ENCODE peak calls at places on chromosomes 13 and 19, in four cellular contexts. H is IMR-90, D is H1, C is H9. Z is an unnamed sample.
A peak's percentile ranks its signal among the peaks of the same experiment; 100 is the strongest.

GRCh38 chr13:110128546-110128945 is 178.4 kb downstream of the COL4A1 start:
- DNase-seq in H (no peak), C (no peak), D (no peak), Z (no peak)

GRCh38 chr13:111511805-111512504 is 191.5 kb downstream of the TEX29 start:
- DNase-seq in C (peak; percentile 26), D (no peak), H (no peak), Z (no peak)

GRCh38 chr13:53782400-53783030 is 753.9 kb downstream of the OLFM4 start:
- DNase-seq in C (peak; percentile 33), D (no peak), H (peak; percentile 17), Z (peak; percentile 75)

GRCh38 chr19:28542394-28543243 is 670.3 kb downstream of the UQCRFS1 start:
- DNase-seq in H (no peak), C (no peak), D (no peak), Z (no peak)

GRCh38 chr19:32676186-32676894 is 692 bp downstream of the RGS9BP start:
- DNase-seq in C (peak; percentile 50), H (no peak), D (no peak), Z (peak; percentile 48)

GRCh38 chr13:49584771-49585182 is 581 bp downstream of the RCBTB1 start:
- DNase-seq in H (peak; percentile 6), C (no peak), D (no peak), Z (peak; percentile 47)

GRCh38 chr19:9936151-9937000 is at the start of gene OLFM2:
- DNase-seq in H (no peak), C (peak; percentile 89), D (no peak), Z (peak; percentile 53)

GRCh38 chr13:104314926-104315535 is 1248.8 kb upstream of the SLC10A2 start:
- DNase-seq in D (no peak), H (peak; percentile 1), C (no peak), Z (no peak)

GRCh38 chr13:97346561-97347254 is 87.3 kb upstream of the RAP2A start:
- DNase-seq in C (no peak), D (no peak), H (no peak), Z (no peak)

GRCh38 chr19:11382898-11383705 is 1.0 kb downstream of the EPOR start:
- DNase-seq in H (no peak), D (no peak), C (peak; percentile 87), Z (peak; percentile 87)

DNA sequence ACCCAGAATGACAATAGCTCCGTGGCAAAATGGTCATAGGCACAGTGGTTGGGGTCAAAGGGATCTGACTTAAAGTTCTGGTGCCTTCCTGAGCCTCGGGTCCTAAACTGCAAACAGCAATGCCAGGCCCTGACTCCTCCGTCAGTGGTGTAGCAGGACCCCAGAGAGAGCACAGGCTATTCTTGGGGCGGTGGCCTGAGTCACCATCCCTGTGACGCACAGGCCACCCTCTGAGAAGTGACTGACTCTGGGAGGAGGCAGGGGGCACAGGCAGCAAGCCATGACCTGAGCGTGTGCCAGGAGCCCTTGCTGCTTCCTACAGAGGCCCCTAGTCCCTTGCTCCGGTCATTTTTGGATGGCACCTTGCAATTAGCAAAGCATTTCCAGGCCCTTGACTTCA is 18.7 kb downstream of the PLVAP start:
- DNase-seq in D (no peak), H (no peak), C (no peak), Z (no peak)
- H3K56ac ChIP-seq in D (no peak overlapping the region), H (no peak overlapping the region), C (no peak overlapping the region), Z (no peak overlapping the region)

DNA sequence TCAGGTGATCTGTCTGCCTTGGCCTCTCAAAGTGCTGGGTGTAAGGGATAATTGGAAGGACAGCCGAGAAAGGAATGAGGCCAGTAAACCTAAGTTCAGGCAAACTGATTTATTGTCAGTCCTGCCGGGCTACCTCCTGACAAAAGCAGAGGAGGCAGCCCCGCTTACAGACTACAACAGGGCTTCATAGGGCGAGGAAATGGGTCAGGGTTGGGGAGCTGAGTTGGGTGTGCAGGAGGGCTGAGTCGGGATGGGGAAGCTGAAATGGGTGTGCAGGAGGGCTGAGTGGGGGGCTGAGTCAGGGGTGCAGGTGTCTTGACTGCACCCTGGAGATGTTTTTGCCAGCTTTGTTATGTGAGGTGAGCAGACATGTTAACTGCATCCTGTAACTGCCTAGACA is 210.2 kb downstream of the SLITRK6 start:
- DNase-seq in D (no peak), C (no peak), H (no peak), Z (no peak)
- H2BK120ac ChIP-seq in D (no peak overlapping the region), C (no peak overlapping the region), H (no peak overlapping the region), Z (no peak overlapping the region)

DNA sequence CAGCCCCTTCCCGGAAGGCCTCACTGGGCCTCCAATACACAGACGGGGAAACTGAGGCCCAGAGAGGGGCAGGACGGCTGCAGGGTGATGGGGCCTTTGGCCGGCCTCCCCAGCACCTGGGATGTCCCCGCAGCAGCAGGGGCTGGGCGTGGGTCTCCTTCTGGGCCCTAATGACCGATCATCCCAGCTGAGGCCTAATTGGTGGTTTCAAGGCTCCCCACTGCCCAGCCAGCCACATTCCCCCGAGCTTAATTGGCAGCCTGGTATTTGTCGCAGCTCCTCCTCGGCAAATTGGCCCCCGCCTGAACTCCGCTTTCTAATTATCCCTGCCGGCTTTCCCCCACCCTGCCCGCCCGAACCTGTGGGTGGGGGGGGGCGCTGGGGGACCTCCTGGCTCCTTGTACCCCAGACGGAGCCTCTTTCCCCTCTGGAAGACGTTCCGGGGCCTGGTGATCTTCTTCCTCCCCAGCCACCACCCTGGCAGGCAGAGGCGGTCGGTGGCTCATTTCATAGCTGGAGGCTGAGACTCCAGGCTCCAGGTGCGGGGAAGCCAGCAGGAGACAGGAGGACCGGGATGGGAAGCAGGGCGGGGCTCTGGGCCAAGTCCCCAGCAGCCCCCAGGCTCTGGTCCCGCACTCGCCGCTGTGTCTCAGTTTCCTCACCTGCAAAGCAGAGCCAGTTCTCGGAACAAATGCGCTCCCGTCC is 27.2 kb upstream of the WDR18 start:
- DNase-seq in H (peak; percentile 36), D (no peak), C (peak; percentile 67), Z (peak; percentile 92)
- H3K4ac ChIP-seq in H (peak overlapping the region; percentile 90), D (no peak overlapping the region), C (no peak overlapping the region), Z (peak overlapping the region; percentile 95)

DNA sequence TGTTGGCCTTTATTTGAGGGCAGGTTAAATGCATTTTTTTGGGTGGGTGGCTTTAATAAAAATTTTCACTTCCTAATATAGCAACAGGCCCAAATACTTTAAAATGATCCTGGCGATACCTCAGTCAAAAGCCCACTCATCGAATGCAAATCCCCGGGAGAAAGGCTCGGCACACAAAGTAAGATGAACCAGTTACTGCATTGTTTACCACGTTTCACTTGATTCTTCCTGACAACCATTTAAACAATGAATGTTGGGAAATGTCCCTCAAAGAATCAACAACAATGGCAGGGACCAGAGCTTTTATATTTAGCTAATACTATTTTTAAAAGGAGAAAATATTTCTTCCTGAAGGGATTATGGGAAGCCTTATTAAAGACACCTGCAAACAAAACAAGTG is 187.7 kb downstream of the ABCC4 start:
- DNase-seq in C (no peak), H (no peak), D (no peak), Z (peak; percentile 52)
- H3K56ac ChIP-seq in C (no peak overlapping the region), H (no peak overlapping the region), D (no peak overlapping the region), Z (no peak overlapping the region)

GRCh38 chr13:19781526-19781925 is 1.2 kb downstream of the PSPC1 start:
- DNase-seq in H (no peak), C (no peak), D (no peak), Z (no peak)

GRCh38 chr13:19782049-19782726 is 557 bp downstream of the PSPC1 start:
- DNase-seq in H (peak; percentile 45), C (no peak), D (no peak), Z (peak; percentile 51)
- H2BK120ac ChIP-seq in H (peak overlapping the region; percentile 49), C (no peak overlapping the region), D (peak overlapping the region; percentile 57), Z (no peak overlapping the region)